ENCODE peak calls at places on chromosomes 4 and X, in nine cellular contexts. W, C, T, M, U, S, Z, O and K are unnamed samples.
A peak's percentile ranks its signal among the peaks of the same experiment; 100 is the strongest.

GRCh38 chr4:39446842-39447573 is 11.7 kb downstream of the RPL9 start:
- DNase-seq in W (no peak), C (peak; percentile 28), T (peak; percentile 63), M (peak; percentile 25), U (peak; percentile 87), S (no peak), Z (no peak), O (peak; percentile 40), K (no peak)

GRCh38 chrX:17005712-17006372 is 59.4 kb downstream of the REPS2 start:
- DNase-seq in W (no peak), C (no peak), T (peak; percentile 42), M (peak; percentile 78), U (no peak), S (no peak), Z (no peak), O (no peak), K (no peak)

GRCh38 chr4:142959156-142959555 is 113.1 kb upstream of the INPP4B start:
- DNase-seq in W (no peak), C (no peak), T (peak; percentile 11), M (no peak), U (no peak), S (no peak), Z (no peak), O (peak; percentile 1), K (peak; percentile 9)

GRCh38 chr4:140141196-140141845 is 12.7 kb downstream of the MAML3 start:
- DNase-seq in W (no peak), C (no peak), T (no peak), M (no peak), U (no peak), S (no peak), Z (no peak), O (no peak), K (no peak)

GRCh38 chrX:72169008-72169728 is 12.4 kb upstream of the PIN4 start:
- DNase-seq in W (no peak), C (no peak), T (peak; percentile 11), M (peak; percentile 2), U (no peak), S (no peak), Z (no peak), O (peak; percentile 38), K (no peak)

GRCh38 chrX:121886557-121886956 is 839.1 kb downstream of the GLUD2 start:
- DNase-seq in W (no peak), C (no peak), T (no peak), M (no peak), U (no peak), S (peak; percentile 82), Z (no peak), O (no peak), K (no peak)

GRCh38 chr4:149523039-149523438 is 292.6 kb downstream of the IQCM start:
- DNase-seq in W (no peak), C (no peak), T (no peak), M (no peak), U (no peak), S (peak; percentile 75), Z (no peak), O (no peak), K (no peak)

GRCh38 chr4:4875147-4875546 is 15.7 kb downstream of the MSX1 start:
- DNase-seq in W (no peak), C (no peak), T (no peak), M (no peak), U (no peak), S (no peak), Z (no peak), O (no peak), K (no peak)

GRCh38 chrX:136227948-136228584 is 23.1 kb downstream of the MAP7D3 start:
- DNase-seq in W (no peak), C (peak; percentile 48), T (peak; percentile 39), M (no peak), U (no peak), S (no peak), Z (no peak), O (no peak), K (no peak)

GRCh38 chr4:56342746-56343145 is 44.5 kb downstream of the AASDH start:
- DNase-seq in W (no peak), C (no peak), T (no peak), M (no peak), U (no peak), S (no peak), Z (no peak), O (peak; percentile 14), K (no peak)

GRCh38 chr4:7507381-7507780 is 72.7 kb upstream of the PSAPL1 start:
- DNase-seq in W (no peak), C (no peak), T (no peak), M (no peak), U (no peak), S (no peak), Z (no peak), O (peak; percentile 10), K (no peak)

GRCh38 chr4:125739760-125740159 is 425.0 kb downstream of the FAT4 start:
- DNase-seq in W (no peak), C (peak; percentile 38), T (no peak), M (no peak), U (no peak), S (peak; percentile 7), Z (no peak), O (peak; percentile 19), K (no peak)

GRCh38 chrX:143437439-143437838 is 79.8 kb downstream of the SPANXN3 start:
- DNase-seq in W (peak; percentile 6), C (no peak), T (peak; percentile 3), M (peak; percentile 16), U (no peak), S (peak; percentile 21), Z (no peak), O (no peak), K (no peak)

GRCh38 chrX:110614596-110614995 is 181.0 kb downstream of the CHRDL1 start:
- DNase-seq in W (no peak), C (no peak), T (peak; percentile 51), M (no peak), U (no peak), S (no peak), Z (no peak), O (no peak), K (no peak)

GRCh38 chr4:66741081-66741480 is 804.2 kb downstream of the CENPC start:
- DNase-seq in W (no peak), C (no peak), T (no peak), M (no peak), U (no peak), S (no peak), Z (no peak), O (no peak), K (no peak)

GRCh38 chr4:88616275-88616996 is 24.2 kb downstream of the HERC3 start:
- DNase-seq in W (no peak), C (peak; percentile 77), T (peak; percentile 97), M (no peak), U (no peak), S (no peak), Z (no peak), O (peak; percentile 98), K (no peak)

GRCh38 chrX:65195621-65196020 is 219.4 kb upstream of the ZC4H2 start:
- DNase-seq in W (no peak), C (no peak), T (no peak), M (no peak), U (no peak), S (no peak), Z (no peak), O (no peak), K (no peak)

GRCh38 chrX:66053414-66053813 is 13.5 kb upstream of the VSIG4 start:
- DNase-seq in W (no peak), C (no peak), T (no peak), M (no peak), U (no peak), S (no peak), Z (no peak), O (no peak), K (no peak)

GRCh38 chrX:87663421-87663820 is 145.8 kb downstream of the KLHL4 start:
- DNase-seq in W (no peak), C (no peak), T (no peak), M (no peak), U (no peak), S (no peak), Z (no peak), O (no peak), K (no peak)

GRCh38 chrX:87661761-87662160 is 144.2 kb downstream of the KLHL4 start:
- DNase-seq in W (no peak), C (no peak), T (no peak), M (no peak), U (no peak), S (no peak), Z (no peak), O (no peak), K (no peak)

GRCh38 chrX:87664381-87664780 is 146.8 kb downstream of the KLHL4 start:
- DNase-seq in W (peak; percentile 2), C (peak; percentile 8), T (peak; percentile 46), M (peak; percentile 29), U (no peak), S (peak; percentile 18), Z (no peak), O (no peak), K (no peak)
- TF ChIP-seq CTCF in W (peak; percentile 69), C (peak; percentile 55), T (peak; percentile 48), M (no peak), U (no peak), S (peak; percentile 47), Z (peak; percentile 24), O (no peak), K (peak; percentile 46)

DNA sequence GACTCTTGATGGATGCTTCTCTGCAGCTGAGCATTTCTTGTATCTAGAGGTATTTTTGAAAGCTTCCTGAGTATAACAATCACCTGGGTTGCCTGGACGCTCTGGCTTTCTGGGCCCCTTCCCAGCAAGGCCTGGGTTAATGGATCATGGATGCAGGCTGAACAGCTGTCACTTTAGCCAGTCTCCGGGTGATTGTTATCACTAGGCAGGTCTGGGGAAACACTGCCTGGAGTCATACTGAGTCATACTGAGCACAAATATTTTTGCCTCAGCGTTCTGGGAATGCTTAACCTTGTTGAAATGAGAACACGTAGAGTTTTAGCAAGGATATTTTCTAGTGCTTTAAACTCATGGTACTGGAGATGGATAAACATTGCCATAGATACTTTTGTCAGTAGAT is 102.6 kb downstream of the PHEX start:
- DNase-seq in W (peak; percentile 47), C (peak; percentile 86), T (peak; percentile 83), M (no peak), U (no peak), S (no peak), Z (peak; percentile 49), O (peak; percentile 63), K (peak; percentile 71)
- H3K4me3 ChIP-seq in W (no peak overlapping the region), C (no peak overlapping the region), T (no peak overlapping the region), M (no peak overlapping the region), U (no peak overlapping the region), S (no peak overlapping the region), Z (no peak overlapping the region), O (no peak overlapping the region), K (no peak overlapping the region)

GRCh38 chrX:95071052-95071451 is 1397.0 kb downstream of the FAM133A start:
- DNase-seq in W (no peak), C (no peak), T (peak; percentile 11), M (no peak), U (no peak), S (no peak), Z (no peak), O (no peak), K (no peak)
- TF ChIP-seq CTCF in W (peak; percentile 49), C (peak; percentile 36), T (peak; percentile 45), M (no peak), U (no peak), S (no peak), Z (peak; percentile 23), O (peak; percentile 35), K (peak; percentile 22)

DNA sequence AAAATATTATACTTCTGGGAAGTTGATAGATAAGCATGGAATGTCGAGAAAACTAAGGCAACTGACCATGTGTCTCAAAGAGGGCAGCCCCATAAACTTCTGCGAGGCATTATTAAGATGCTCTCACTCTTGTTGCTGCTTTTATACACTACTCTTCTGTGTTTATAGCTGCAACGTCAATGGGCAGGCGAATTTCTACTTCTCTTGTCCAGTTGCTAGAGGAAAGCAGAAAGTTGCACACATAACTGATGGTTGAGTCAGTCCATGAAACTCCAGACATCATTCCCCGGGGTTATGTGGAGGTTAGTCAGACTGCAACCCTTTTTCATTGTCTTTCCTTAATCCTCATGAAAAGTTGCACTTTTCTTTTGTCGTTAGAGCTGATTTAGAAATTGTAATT is 39.8 kb downstream of the VCX3B start:
- DNase-seq in W (no peak), C (peak; percentile 13), T (peak; percentile 41), M (no peak), U (no peak), S (no peak), Z (no peak), O (no peak), K (no peak)
- H3K4me3 ChIP-seq in W (no peak overlapping the region), C (no peak overlapping the region), T (no peak overlapping the region), M (no peak overlapping the region), U (no peak overlapping the region), S (no peak overlapping the region), Z (no peak overlapping the region), O (no peak overlapping the region), K (no peak overlapping the region)